ENCODE peak calls at places on chromosomes 1 and 21, in six cellular contexts. One of them, this sample, is unnamed.
A peak's percentile ranks its signal among the peaks of the same experiment; 100 is the strongest.

GRCh38 chr1:92096317-92096716 is 16.2 kb downstream of the BTBD8 start:
- DNase-seq in right cardiac atrium: no peak
- DNase-seq in T-cell: no peak
- DNase-seq in activated naive CD4-positive, alpha-beta T cell: no peak
- DNase-seq in left ventricle myocardium inferior: no peak
- DNase-seq in coronary artery: no peak
- DNase-seq in this sample: no peak

GRCh38 chr1:186440584-186440983 is 20.3 kb downstream of the PDC start:
- DNase-seq in right cardiac atrium: no peak
- DNase-seq in T-cell: no peak
- DNase-seq in left ventricle myocardium inferior: no peak
- DNase-seq in activated naive CD4-positive, alpha-beta T cell: no peak
- DNase-seq in coronary artery: no peak
- DNase-seq in this sample: no peak

GRCh38 chr1:119909890-119910596 is 13.7 kb upstream of the ADAM30 start:
- DNase-seq in right cardiac atrium: no peak
- DNase-seq in T-cell: no peak
- DNase-seq in activated naive CD4-positive, alpha-beta T cell: no peak
- DNase-seq in left ventricle myocardium inferior: no peak
- DNase-seq in coronary artery: no peak
- DNase-seq in this sample: no peak

GRCh38 chr1:235093013-235093618 is 35.5 kb downstream of the TOMM20 start:
- DNase-seq in left ventricle myocardium inferior: peak; percentile 42
- DNase-seq in T-cell: no peak
- DNase-seq in coronary artery: no peak
- DNase-seq in right cardiac atrium: peak; percentile 60
- DNase-seq in activated naive CD4-positive, alpha-beta T cell: no peak
- DNase-seq in this sample: peak; percentile 83

GRCh38 chr1:21909286-21909759 is 27.8 kb downstream of the HSPG2 start:
- DNase-seq in left ventricle myocardium inferior: no peak
- DNase-seq in right cardiac atrium: peak; percentile 50
- DNase-seq in T-cell: no peak
- DNase-seq in activated naive CD4-positive, alpha-beta T cell: no peak
- DNase-seq in coronary artery: no peak
- DNase-seq in this sample: peak; percentile 61

GRCh38 chr21:38766987-38767722 is 38.6 kb upstream of the ETS2 start:
- DNase-seq in right cardiac atrium: no peak
- DNase-seq in activated naive CD4-positive, alpha-beta T cell: peak; percentile 30
- DNase-seq in coronary artery: peak; percentile 53
- DNase-seq in T-cell: peak; percentile 73
- DNase-seq in left ventricle myocardium inferior: no peak
- DNase-seq in this sample: no peak

GRCh38 chr1:167274061-167274460 is 53.4 kb downstream of the POU2F1 start:
- DNase-seq in left ventricle myocardium inferior: no peak
- DNase-seq in right cardiac atrium: no peak
- DNase-seq in coronary artery: no peak
- DNase-seq in T-cell: no peak
- DNase-seq in activated naive CD4-positive, alpha-beta T cell: no peak
- DNase-seq in this sample: no peak

GRCh38 chr1:232221790-232222499 is 408.0 kb downstream of the SIPA1L2 start:
- DNase-seq in right cardiac atrium: no peak
- DNase-seq in activated naive CD4-positive, alpha-beta T cell: no peak
- DNase-seq in T-cell: no peak
- DNase-seq in left ventricle myocardium inferior: no peak
- DNase-seq in coronary artery: no peak
- DNase-seq in this sample: no peak

GRCh38 chr1:47903723-47904122 is 93.5 kb downstream of the TRABD2B start:
- DNase-seq in right cardiac atrium: no peak
- DNase-seq in activated naive CD4-positive, alpha-beta T cell: no peak
- DNase-seq in left ventricle myocardium inferior: no peak
- DNase-seq in coronary artery: no peak
- DNase-seq in T-cell: no peak
- DNase-seq in this sample: no peak

GRCh38 chr1:119674835-119675289 is 26.8 kb upstream of the ZNF697 start:
- DNase-seq in right cardiac atrium: peak; percentile 45
- DNase-seq in activated naive CD4-positive, alpha-beta T cell: no peak
- DNase-seq in left ventricle myocardium inferior: no peak
- DNase-seq in coronary artery: no peak
- DNase-seq in T-cell: no peak
- DNase-seq in this sample: no peak

GRCh38 chr1:192167941-192168685 is 9.9 kb downstream of the RGS18 start:
- DNase-seq in left ventricle myocardium inferior: no peak
- DNase-seq in activated naive CD4-positive, alpha-beta T cell: no peak
- DNase-seq in right cardiac atrium: no peak
- DNase-seq in coronary artery: no peak
- DNase-seq in T-cell: no peak
- DNase-seq in this sample: no peak

GRCh38 chr21:22885079-22885478 is 1886.9 kb downstream of the NCAM2 start:
- DNase-seq in T-cell: no peak
- DNase-seq in right cardiac atrium: no peak
- DNase-seq in left ventricle myocardium inferior: no peak
- DNase-seq in coronary artery: no peak
- DNase-seq in activated naive CD4-positive, alpha-beta T cell: no peak
- DNase-seq in this sample: no peak

GRCh38 chr1:156152628-156153027 is 757 bp upstream of the SEMA4A start:
- DNase-seq in activated naive CD4-positive, alpha-beta T cell: no peak
- DNase-seq in coronary artery: no peak
- DNase-seq in left ventricle myocardium inferior: no peak
- DNase-seq in right cardiac atrium: no peak
- DNase-seq in T-cell: no peak
- DNase-seq in this sample: peak; percentile 91

GRCh38 chr21:17491716-17492414 is 21.0 kb upstream of the CXADR start:
- DNase-seq in coronary artery: no peak
- DNase-seq in activated naive CD4-positive, alpha-beta T cell: no peak
- DNase-seq in left ventricle myocardium inferior: no peak
- DNase-seq in right cardiac atrium: peak; percentile 15
- DNase-seq in T-cell: no peak
- DNase-seq in this sample: no peak

GRCh38 chr1:165954940-165955339 is 127.5 kb downstream of the UCK2 start:
- DNase-seq in left ventricle myocardium inferior: no peak
- DNase-seq in T-cell: no peak
- DNase-seq in right cardiac atrium: no peak
- DNase-seq in coronary artery: no peak
- DNase-seq in activated naive CD4-positive, alpha-beta T cell: no peak
- DNase-seq in this sample: no peak

GRCh38 chr1:75211648-75212047 is 77.5 kb downstream of the LHX8 start:
- DNase-seq in coronary artery: no peak
- DNase-seq in right cardiac atrium: no peak
- DNase-seq in activated naive CD4-positive, alpha-beta T cell: no peak
- DNase-seq in left ventricle myocardium inferior: no peak
- DNase-seq in T-cell: no peak
- DNase-seq in this sample: no peak

GRCh38 chr21:15695241-15695640 is 34.5 kb upstream of the USP25 start:
- DNase-seq in activated naive CD4-positive, alpha-beta T cell: no peak
- DNase-seq in right cardiac atrium: no peak
- DNase-seq in left ventricle myocardium inferior: no peak
- DNase-seq in coronary artery: no peak
- DNase-seq in T-cell: no peak
- DNase-seq in this sample: no peak

GRCh38 chr1:180352021-180352420 is 122.0 kb downstream of the LHX4 start:
- DNase-seq in activated naive CD4-positive, alpha-beta T cell: no peak
- DNase-seq in left ventricle myocardium inferior: no peak
- DNase-seq in T-cell: no peak
- DNase-seq in right cardiac atrium: no peak
- DNase-seq in coronary artery: no peak
- DNase-seq in this sample: no peak

GRCh38 chr1:40625076-40625475 is 40.4 kb downstream of the RIMS3 start:
- DNase-seq in activated naive CD4-positive, alpha-beta T cell: no peak
- DNase-seq in left ventricle myocardium inferior: no peak
- DNase-seq in coronary artery: no peak
- DNase-seq in right cardiac atrium: peak; percentile 31
- DNase-seq in T-cell: no peak
- DNase-seq in this sample: no peak

GRCh38 chr1:156748670-156749428 is 2.6 kb downstream of the HDGF start:
- DNase-seq in activated naive CD4-positive, alpha-beta T cell: no peak
- DNase-seq in left ventricle myocardium inferior: peak; percentile 55
- DNase-seq in T-cell: no peak
- DNase-seq in coronary artery: peak; percentile 81
- DNase-seq in right cardiac atrium: peak; percentile 78
- DNase-seq in this sample: peak; percentile 88

GRCh38 chr1:212728606-212729005 is 29.0 kb upstream of the BATF3 start:
- DNase-seq in activated naive CD4-positive, alpha-beta T cell: no peak
- DNase-seq in left ventricle myocardium inferior: no peak
- DNase-seq in T-cell: no peak
- DNase-seq in coronary artery: no peak
- DNase-seq in right cardiac atrium: no peak
- DNase-seq in this sample: no peak

GRCh38 chr1:11013160-11013531 is 692 bp downstream of the TARDBP start:
- DNase-seq in coronary artery: no peak
- DNase-seq in T-cell: no peak
- DNase-seq in activated naive CD4-positive, alpha-beta T cell: no peak
- DNase-seq in right cardiac atrium: no peak
- DNase-seq in left ventricle myocardium inferior: no peak
- DNase-seq in this sample: no peak

GRCh38 chr21:45330851-45331261 is 43.2 kb upstream of the POFUT2 start:
- DNase-seq in left ventricle myocardium inferior: peak; percentile 11
- DNase-seq in T-cell: no peak
- DNase-seq in activated naive CD4-positive, alpha-beta T cell: no peak
- DNase-seq in coronary artery: no peak
- DNase-seq in right cardiac atrium: peak; percentile 10
- DNase-seq in this sample: peak; percentile 61

GRCh38 chr1:115239148-115239820 is 98.8 kb downstream of the NGF start:
- DNase-seq in activated naive CD4-positive, alpha-beta T cell: no peak
- DNase-seq in coronary artery: no peak
- DNase-seq in right cardiac atrium: no peak
- DNase-seq in T-cell: no peak
- DNase-seq in left ventricle myocardium inferior: no peak
- DNase-seq in this sample: no peak

GRCh38 chr1:236888903-236889302 is 93.8 kb downstream of the MTR start:
- DNase-seq in right cardiac atrium: peak; percentile 43
- DNase-seq in coronary artery: no peak
- DNase-seq in activated naive CD4-positive, alpha-beta T cell: no peak
- DNase-seq in left ventricle myocardium inferior: peak; percentile 69
- DNase-seq in T-cell: no peak
- DNase-seq in this sample: no peak

GRCh38 chr1:99461499-99461898 is 184.4 kb upstream of the PALMD start:
- DNase-seq in right cardiac atrium: no peak
- DNase-seq in coronary artery: no peak
- DNase-seq in T-cell: no peak
- DNase-seq in left ventricle myocardium inferior: no peak
- DNase-seq in activated naive CD4-positive, alpha-beta T cell: no peak
- DNase-seq in this sample: no peak

GRCh38 chr1:160359559-160360226 is 7.2 kb upstream of the NHLH1 start:
- DNase-seq in left ventricle myocardium inferior: no peak
- DNase-seq in activated naive CD4-positive, alpha-beta T cell: no peak
- DNase-seq in coronary artery: no peak
- DNase-seq in T-cell: no peak
- DNase-seq in right cardiac atrium: no peak
- DNase-seq in this sample: no peak

GRCh38 chr1:14228677-14229076 is 369.8 kb upstream of the KAZN start:
- DNase-seq in activated naive CD4-positive, alpha-beta T cell: no peak
- DNase-seq in right cardiac atrium: no peak
- DNase-seq in T-cell: no peak
- DNase-seq in left ventricle myocardium inferior: no peak
- DNase-seq in coronary artery: no peak
- DNase-seq in this sample: no peak

GRCh38 chr1:2311184-2312032 is 79.9 kb downstream of the MORN1 start:
- DNase-seq in T-cell: peak; percentile 59
- DNase-seq in coronary artery: no peak
- DNase-seq in left ventricle myocardium inferior: peak; percentile 55
- DNase-seq in right cardiac atrium: peak; percentile 81
- DNase-seq in activated naive CD4-positive, alpha-beta T cell: peak; percentile 57
- DNase-seq in this sample: no peak

This sample was measured in kidney.